ENCODE peak calls at places on chromosomes 4 and X, in six cellular contexts. V is K562, J is GM12891, U is HL-60, Y is transverse colon, K is suprapubic skin. F is an unnamed sample.

GRCh38 chr4:104879367-104879766 is 267.3 kb upstream of the TET2 start:
- DNase-seq in V (no peak), J (peak), U (no peak), Y (no peak), K (no peak), F (no peak)

GRCh38 chr4:41865981-41866798 is 69.0 kb upstream of the TMEM33 start:
- DNase-seq in V (no peak), J (no peak), U (no peak), Y (no peak), K (no peak), F (no peak)

GRCh38 chr4:83923341-83923740 is 387.4 kb downstream of the GPAT3 start:
- DNase-seq in V (no peak), J (no peak), U (no peak), Y (no peak), K (no peak), F (no peak)

GRCh38 chr4:38467296-38467695 is 196.7 kb upstream of the KLF3 start:
- DNase-seq in V (no peak), J (no peak), U (no peak), Y (no peak), K (no peak), F (no peak)

GRCh38 chr4:40395908-40396806 is 61.0 kb downstream of the CHRNA9 start:
- DNase-seq in V (no peak), J (no peak), U (no peak), Y (peak), K (no peak), F (no peak)

GRCh38 chr4:113623274-113623894 is 138.2 kb downstream of the CAMK2D start:
- DNase-seq in V (no peak), J (no peak), U (no peak), Y (no peak), K (no peak), F (no peak)

GRCh38 chrX:68938244-68939004 is 109.6 kb downstream of the EFNB1 start:
- DNase-seq in V (no peak), J (no peak), U (no peak), Y (peak), K (no peak), F (no peak)

GRCh38 chr4:154205471-154205870 is 286.1 kb downstream of the DCHS2 start:
- DNase-seq in V (peak), J (no peak), U (no peak), Y (no peak), K (no peak), F (no peak)

GRCh38 chr4:170137466-170137865 is 47.7 kb upstream of the AADAT start:
- DNase-seq in V (no peak), J (no peak), U (no peak), Y (no peak), K (no peak), F (no peak)

GRCh38 chrX:39716802-39717540 is 380.8 kb downstream of the BCOR start:
- DNase-seq in V (no peak), J (no peak), U (no peak), Y (no peak), K (no peak), F (no peak)

GRCh38 chr4:80197132-80197573 is at the start of gene PRDM8:
- DNase-seq in V (no peak), J (no peak), U (no peak), Y (no peak), K (no peak), F (no peak)
- TF ChIP-seq POLR2AphosphoS5 in V (no peak), J (no peak), U (no peak), Y (peak), K (no peak), F (no peak)

DNA sequence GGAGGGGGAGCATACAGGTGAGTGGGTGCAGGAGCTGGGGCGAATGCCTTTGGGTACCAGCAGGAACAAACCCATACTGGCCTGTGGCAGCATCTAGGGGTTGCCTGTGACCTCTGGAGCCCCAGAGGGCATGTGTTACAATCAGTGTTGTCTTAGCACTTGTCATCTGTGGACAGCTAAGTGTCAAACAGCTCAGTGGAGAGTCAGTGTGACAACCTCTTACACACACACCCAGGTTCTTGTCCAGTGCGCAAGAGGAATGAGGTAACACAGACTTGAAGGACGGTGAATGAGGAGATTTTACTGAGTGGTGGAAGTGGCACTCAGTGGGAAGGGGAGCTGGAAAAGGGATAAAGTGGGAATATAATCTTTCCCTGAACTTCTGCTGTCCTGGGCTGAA is 54.1 kb upstream of the DDIT4L start:
- DNase-seq in V (no peak), J (no peak), U (no peak), Y (no peak), K (no peak), F (no peak)
- TF ChIP-seq POLR2AphosphoS5 in V (no peak), J (no peak), U (no peak), Y (no peak), K (no peak), F (no peak)

GRCh38 chr4:184010696-184011095 is 105.6 kb downstream of the STOX2 start:
- DNase-seq in V (no peak), J (no peak), U (no peak), Y (no peak), K (no peak), F (no peak)

GRCh38 chr4:184012937-184013336 is 107.8 kb downstream of the STOX2 start:
- DNase-seq in V (no peak), J (no peak), U (no peak), Y (no peak), K (no peak), F (no peak)

GRCh38 chr4:184016742-184017668 is 111.9 kb downstream of the STOX2 start:
- DNase-seq in V (no peak), J (no peak), U (no peak), Y (no peak), K (no peak), F (no peak)

GRCh38 chr4:184011810-184012209 is 106.7 kb downstream of the STOX2 start:
- DNase-seq in V (no peak), J (no peak), U (no peak), Y (no peak), K (no peak), F (no peak)

GRCh38 chr4:184014301-184014700 is 109.2 kb downstream of the STOX2 start:
- DNase-seq in V (no peak), J (no peak), U (no peak), Y (no peak), K (no peak), F (no peak)
- TF ChIP-seq POLR2AphosphoS5 in V (no peak), J (no peak), U (no peak), Y (no peak), K (no peak), F (no peak)

GRCh38 chrX:74422029-74422352 is 698 bp downstream of the SLC16A2 start:
- DNase-seq in V (no peak), J (peak), U (no peak), Y (no peak), K (no peak), F (no peak)

GRCh38 chrX:74421181-74422028 is at the start of gene SLC16A2:
- DNase-seq in V (no peak), J (peak), U (peak), Y (peak), K (peak), F (no peak)

GRCh38 chrX:74423289-74423985 is 2.1 kb downstream of the SLC16A2 start:
- DNase-seq in V (no peak), J (no peak), U (no peak), Y (no peak), K (no peak), F (no peak)

GRCh38 chrX:74420194-74421035 is 878 bp upstream of the SLC16A2 start:
- DNase-seq in V (no peak), J (no peak), U (no peak), Y (peak), K (peak), F (no peak)

DNA sequence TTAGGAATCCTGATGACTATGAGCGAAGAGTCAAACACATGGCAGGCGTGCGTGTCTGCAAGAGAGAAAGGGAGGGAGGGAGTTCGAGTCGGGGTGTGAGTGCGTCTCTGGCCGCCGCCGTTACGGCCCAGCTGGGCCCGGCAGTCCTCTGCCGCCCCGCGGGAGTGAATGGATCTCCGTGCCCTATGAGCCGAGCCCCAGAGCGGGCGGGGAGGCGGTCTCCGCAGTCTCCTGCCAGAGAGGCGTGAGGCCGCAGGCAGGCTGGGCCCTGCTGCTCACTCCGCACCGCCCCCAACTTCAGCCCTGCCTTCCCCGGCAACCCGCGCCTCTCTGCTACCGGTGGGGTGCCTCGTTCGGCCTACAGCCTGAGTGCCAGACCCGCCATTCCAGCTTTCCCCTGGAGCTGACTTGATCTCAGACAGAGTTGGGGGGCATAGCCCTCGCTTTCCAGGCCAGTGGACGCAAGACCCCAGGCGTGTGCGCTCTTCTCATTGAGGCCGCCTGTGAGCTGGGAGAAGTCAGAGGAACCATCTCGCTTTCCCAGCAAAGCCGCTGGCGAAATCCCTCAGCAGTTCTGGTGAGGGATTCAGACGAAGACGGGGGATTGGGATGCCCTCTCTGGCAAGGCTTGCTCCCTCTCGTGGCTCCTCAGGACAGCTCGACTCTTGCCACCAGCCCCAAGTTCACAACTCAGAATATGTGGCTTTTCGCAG is 1.4 kb downstream of the SLC16A2 start:
- DNase-seq in V (no peak), J (peak), U (no peak), Y (peak), K (peak), F (no peak)
- TF ChIP-seq POLR2AphosphoS5 in V (no peak), J (no peak), U (no peak), Y (no peak), K (no peak), F (no peak)

DNA sequence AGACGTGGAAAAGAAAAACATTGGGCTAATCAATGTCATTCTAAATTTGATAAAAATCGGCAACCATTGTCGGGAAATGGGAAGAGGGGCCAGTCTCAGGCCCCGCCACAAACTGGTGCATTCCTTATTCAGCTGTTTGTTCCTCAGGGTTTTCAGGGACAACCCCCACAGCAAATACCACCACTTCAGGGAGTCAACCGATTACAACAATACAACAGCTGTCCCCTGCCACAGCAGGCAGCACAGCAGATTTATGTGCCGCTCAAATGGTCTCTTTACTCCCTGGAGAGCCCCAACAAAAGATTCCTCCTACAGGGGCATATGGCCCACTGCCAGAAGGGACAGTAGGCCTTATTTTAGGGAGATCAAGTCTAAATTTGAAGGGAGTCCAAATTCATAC is 61.9 kb downstream of the ZNF732 start:
- DNase-seq in V (no peak), J (no peak), U (no peak), Y (no peak), K (no peak), F (no peak)
- TF ChIP-seq POLR2AphosphoS5 in V (no peak), J (no peak), U (no peak), Y (no peak), K (no peak), F (no peak)

DNA sequence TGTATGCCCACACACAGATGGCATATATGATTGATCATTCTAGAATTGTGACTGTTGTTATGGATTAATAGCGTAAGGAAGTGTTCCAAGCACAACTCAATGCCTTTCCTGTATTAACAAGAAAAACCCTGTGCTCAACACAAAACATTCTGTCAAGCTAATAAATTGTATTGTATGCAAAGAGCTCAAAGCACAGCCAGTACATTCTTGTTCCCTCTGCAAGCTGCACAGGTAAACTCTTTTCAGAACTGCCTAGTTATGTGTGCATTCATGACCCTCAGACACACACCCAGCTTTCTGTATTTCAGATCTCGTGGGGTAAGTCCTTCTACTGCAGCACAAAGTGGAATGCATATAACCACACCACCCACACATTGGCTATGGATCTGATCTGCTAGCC is 34.3 kb upstream of the BANK1 start:
- DNase-seq in V (no peak), J (no peak), U (no peak), Y (no peak), K (no peak), F (no peak)
- TF ChIP-seq POLR2AphosphoS5 in V (no peak), J (no peak), U (no peak), Y (no peak), K (no peak), F (no peak)

GRCh38 chr4:43352859-43353258 is 460.3 kb downstream of the GRXCR1 start:
- DNase-seq in V (no peak), J (no peak), U (no peak), Y (no peak), K (no peak), F (no peak)
- TF ChIP-seq POLR2AphosphoS5 in V (no peak), J (no peak), U (no peak), Y (peak), K (no peak), F (no peak)